ENCODE peak calls at places on chromosomes 1 and 21, in five cellular contexts. T is aorta, F is HEK293T, R is A549, X is EL. H is an unnamed sample.

GRCh38 chr1:211326528-211327340 is at the start of gene TRAF5:
- DNase-seq in T (peak), F (peak), R (peak), X (peak), H (peak)

GRCh38 chr1:237938553-237938952 is 47.8 kb upstream of the ZP4 start:
- DNase-seq in T (no peak), F (peak), R (no peak), X (no peak), H (peak)

GRCh38 chr1:245258271-245258920 is 103.6 kb downstream of the KIF26B start:
- DNase-seq in T (no peak), F (no peak), R (no peak), X (no peak), H (no peak)

GRCh38 chr1:205375816-205376545 is 19.3 kb upstream of the KLHDC8A start:
- DNase-seq in T (no peak), F (peak), R (peak), X (peak), H (peak)

GRCh38 chr1:39933956-39934941 is 20.7 kb upstream of the MFSD2A start:
- DNase-seq in T (peak), F (no peak), R (peak), X (peak), H (no peak)

GRCh38 chr1:155202731-155203515 is 4.8 kb downstream of the THBS3 start:
- DNase-seq in T (peak), F (no peak), R (no peak), X (no peak), H (no peak)

GRCh38 chr1:185681034-185681633 is 53.1 kb upstream of the HMCN1 start:
- DNase-seq in T (no peak), F (peak), R (peak), X (peak), H (no peak)

GRCh38 chr21:27802816-27803475 is 836.1 kb upstream of the ADAMTS5 start:
- DNase-seq in T (no peak), F (peak), R (no peak), X (peak), H (peak)

GRCh38 chr1:117312453-117313138 is 54.7 kb upstream of the MAN1A2 start:
- DNase-seq in T (no peak), F (peak), R (peak), X (peak), H (peak)

GRCh38 chr1:145887631-145888030 is 2.0 kb upstream of the ANKRD35 start:
- DNase-seq in T (no peak), F (no peak), R (no peak), X (no peak), H (no peak)

GRCh38 chr1:150159550-150159949 is 9.8 kb downstream of the PLEKHO1 start:
- DNase-seq in T (no peak), F (no peak), R (no peak), X (no peak), H (no peak)

GRCh38 chr1:225684741-225685140 is 31.8 kb upstream of the ENAH start:
- DNase-seq in T (no peak), F (no peak), R (no peak), X (no peak), H (no peak)

GRCh38 chr1:160438320-160438918 is 38.1 kb downstream of the VANGL2 start:
- DNase-seq in T (no peak), F (no peak), R (no peak), X (no peak), H (no peak)